ENCODE peak calls at places on chromosomes 2 and 18, in nine cellular contexts. R, Z, H, F, Q, P, K, E and U are unnamed samples.

GRCh38 chr2:232328516-232329460 is 49.8 kb upstream of the ALPP start:
- DNase-seq in R (no peak), Z (no peak), H (no peak), F (peak), Q (no peak), P (no peak), K (no peak), E (no peak), U (peak)

GRCh38 chr2:219578811-219579210 is 6.7 kb downstream of the INHA start:
- DNase-seq in R (no peak), Z (no peak), H (no peak), F (no peak), Q (no peak), P (no peak), K (peak), E (no peak), U (no peak)

GRCh38 chr2:24454258-24454657 is 36.8 kb upstream of the NCOA1 start:
- DNase-seq in R (no peak), Z (no peak), H (no peak), F (no peak), Q (no peak), P (no peak), K (peak), E (no peak), U (no peak)

GRCh38 chr18:22346342-22346967 is 71.3 kb downstream of the CTAGE1 start:
- DNase-seq in R (no peak), Z (no peak), H (peak), F (no peak), Q (no peak), P (no peak), K (peak), E (no peak), U (peak)

GRCh38 chr18:32530947-32531651 is 60.4 kb upstream of the GAREM1 start:
- DNase-seq in R (peak), Z (no peak), H (peak), F (no peak), Q (peak), P (no peak), K (peak), E (no peak), U (no peak)

GRCh38 chr18:627211-627610 is 30.2 kb upstream of the TYMS start:
- DNase-seq in R (no peak), Z (no peak), H (no peak), F (no peak), Q (no peak), P (no peak), K (peak), E (no peak), U (no peak)

GRCh38 chr2:9972621-9973445 is 21.3 kb downstream of the GRHL1 start:
- DNase-seq in R (no peak), Z (no peak), H (peak), F (no peak), Q (no peak), P (no peak), K (peak), E (no peak), U (no peak)

GRCh38 chr2:69917854-69918253 is 2.9 kb downstream of the MXD1 start:
- DNase-seq in R (no peak), Z (no peak), H (peak), F (no peak), Q (peak), P (no peak), K (peak), E (no peak), U (no peak)

GRCh38 chr2:218149098-218149497 is 17.7 kb downstream of the CXCR1 start:
- DNase-seq in R (no peak), Z (no peak), H (no peak), F (no peak), Q (no peak), P (no peak), K (no peak), E (no peak), U (no peak)

GRCh38 chr2:199455533-199456382 is 2.0 kb downstream of the SATB2 start:
- DNase-seq in R (no peak), Z (peak), H (peak), F (peak), Q (no peak), P (no peak), K (peak), E (peak), U (peak)